ENCODE peak calls at places on chromosomes 2 and 18, in five cellular contexts. One of them, this sample, is unnamed.

GRCh38 chr18:49023938-49024341 is 73.2 kb upstream of the SMAD7 start:
- DNase-seq in substantia nigra: no peak
- DNase-seq in IMR-90: no peak
- DNase-seq in foreskin keratinocyte: no peak
- DNase-seq in tibial artery: peak; percentile 58
- DNase-seq in this sample: no peak

GRCh38 chr2:144671695-144672094 is 151.8 kb upstream of the ZEB2 start:
- DNase-seq in substantia nigra: no peak
- DNase-seq in IMR-90: peak; percentile 25
- DNase-seq in foreskin keratinocyte: no peak
- DNase-seq in tibial artery: no peak
- DNase-seq in this sample: no peak

GRCh38 chr2:205435970-205436369 is 246.3 kb upstream of the NRP2 start:
- DNase-seq in substantia nigra: no peak
- DNase-seq in IMR-90: peak; percentile 35
- DNase-seq in foreskin keratinocyte: no peak
- DNase-seq in tibial artery: no peak
- DNase-seq in this sample: no peak

GRCh38 chr2:191382801-191383200 is 137.6 kb downstream of the MYO1B start:
- DNase-seq in substantia nigra: no peak
- DNase-seq in IMR-90: peak; percentile 81
- DNase-seq in foreskin keratinocyte: peak; percentile 31
- DNase-seq in tibial artery: no peak
- DNase-seq in this sample: no peak

GRCh38 chr2:241935314-241935713 is 65.8 kb downstream of the RTP5 start:
- DNase-seq in substantia nigra: no peak
- DNase-seq in IMR-90: peak; percentile 75
- DNase-seq in foreskin keratinocyte: peak; percentile 9
- DNase-seq in tibial artery: no peak
- DNase-seq in this sample: no peak

GRCh38 chr2:154720642-154721041 is 22.1 kb downstream of the KCNJ3 start:
- DNase-seq in substantia nigra: no peak
- DNase-seq in IMR-90: no peak
- DNase-seq in foreskin keratinocyte: no peak
- DNase-seq in tibial artery: no peak
- DNase-seq in this sample: no peak

GRCh38 chr2:31440764-31441163 is 26.2 kb upstream of the XDH start:
- DNase-seq in substantia nigra: no peak
- DNase-seq in IMR-90: peak; percentile 94
- DNase-seq in foreskin keratinocyte: peak; percentile 89
- DNase-seq in tibial artery: no peak
- DNase-seq in this sample: no peak

GRCh38 chr2:61707984-61708852 is 145.6 kb downstream of the FAM161A start:
- DNase-seq in substantia nigra: no peak
- DNase-seq in IMR-90: peak; percentile 83
- DNase-seq in foreskin keratinocyte: peak; percentile 8
- DNase-seq in tibial artery: no peak
- DNase-seq in this sample: no peak

GRCh38 chr2:38474058-38474457 is 97.0 kb upstream of the ATL2 start:
- DNase-seq in substantia nigra: no peak
- DNase-seq in IMR-90: no peak
- DNase-seq in foreskin keratinocyte: no peak
- DNase-seq in tibial artery: no peak
- DNase-seq in this sample: no peak

GRCh38 chr2:129379411-129379810 is 600.1 kb upstream of the RAB6C start:
- DNase-seq in substantia nigra: no peak
- DNase-seq in IMR-90: no peak
- DNase-seq in foreskin keratinocyte: no peak
- DNase-seq in tibial artery: no peak
- DNase-seq in this sample: no peak

GRCh38 chr2:48395658-48396057 is 134.3 kb upstream of the STON1 start:
- DNase-seq in substantia nigra: no peak
- DNase-seq in IMR-90: no peak
- DNase-seq in foreskin keratinocyte: no peak
- DNase-seq in tibial artery: no peak
- DNase-seq in this sample: no peak
- H3K27ac ChIP-seq in substantia nigra: no peak overlapping the region
- H3K27ac ChIP-seq in IMR-90: no peak overlapping the region
- H3K27ac ChIP-seq in foreskin keratinocyte: no peak overlapping the region
- H3K27ac ChIP-seq in tibial artery: no peak overlapping the region
- H3K27ac ChIP-seq in this sample: no peak overlapping the region

GRCh38 chr2:222751238-222751637 is 79.8 kb downstream of the MOGAT1 start:
- DNase-seq in substantia nigra: no peak
- DNase-seq in IMR-90: no peak
- DNase-seq in foreskin keratinocyte: no peak
- DNase-seq in tibial artery: no peak
- DNase-seq in this sample: no peak

GRCh38 chr2:222752731-222753130 is 81.3 kb downstream of the MOGAT1 start:
- DNase-seq in substantia nigra: no peak
- DNase-seq in IMR-90: no peak
- DNase-seq in foreskin keratinocyte: no peak
- DNase-seq in tibial artery: no peak
- DNase-seq in this sample: no peak

GRCh38 chr2:222754324-222754723 is 82.9 kb downstream of the MOGAT1 start:
- DNase-seq in substantia nigra: no peak
- DNase-seq in IMR-90: no peak
- DNase-seq in foreskin keratinocyte: no peak
- DNase-seq in tibial artery: no peak
- DNase-seq in this sample: no peak

GRCh38 chr2:222751821-222752719 is 80.6 kb downstream of the MOGAT1 start:
- DNase-seq in substantia nigra: no peak
- DNase-seq in IMR-90: no peak
- DNase-seq in foreskin keratinocyte: no peak
- DNase-seq in tibial artery: no peak
- DNase-seq in this sample: no peak

GRCh38 chr2:222753251-222753824 is 81.9 kb downstream of the MOGAT1 start:
- DNase-seq in substantia nigra: no peak
- DNase-seq in IMR-90: peak; percentile 82
- DNase-seq in foreskin keratinocyte: no peak
- DNase-seq in tibial artery: no peak
- DNase-seq in this sample: no peak
- H3K27ac ChIP-seq in substantia nigra: no peak overlapping the region
- H3K27ac ChIP-seq in IMR-90: peak overlapping the region; percentile 0
- H3K27ac ChIP-seq in foreskin keratinocyte: no peak overlapping the region
- H3K27ac ChIP-seq in tibial artery: peak overlapping the region; percentile 66
- H3K27ac ChIP-seq in this sample: no peak overlapping the region

GRCh38 chr2:8306530-8307351 is 375.1 kb upstream of the ID2 start:
- DNase-seq in substantia nigra: no peak
- DNase-seq in IMR-90: peak; percentile 90
- DNase-seq in foreskin keratinocyte: no peak
- DNase-seq in tibial artery: no peak
- DNase-seq in this sample: no peak

GRCh38 chr2:8307779-8308178 is 374.1 kb upstream of the ID2 start:
- DNase-seq in substantia nigra: no peak
- DNase-seq in IMR-90: no peak
- DNase-seq in foreskin keratinocyte: no peak
- DNase-seq in tibial artery: no peak
- DNase-seq in this sample: no peak

GRCh38 chr2:8309131-8309530 is 372.7 kb upstream of the ID2 start:
- DNase-seq in substantia nigra: no peak
- DNase-seq in IMR-90: no peak
- DNase-seq in foreskin keratinocyte: no peak
- DNase-seq in tibial artery: no peak
- DNase-seq in this sample: no peak

GRCh38 chr2:8303322-8303832 is 378.5 kb upstream of the ID2 start:
- DNase-seq in substantia nigra: no peak
- DNase-seq in IMR-90: no peak
- DNase-seq in foreskin keratinocyte: no peak
- DNase-seq in tibial artery: peak; percentile 87
- DNase-seq in this sample: peak; percentile 60

DNA sequence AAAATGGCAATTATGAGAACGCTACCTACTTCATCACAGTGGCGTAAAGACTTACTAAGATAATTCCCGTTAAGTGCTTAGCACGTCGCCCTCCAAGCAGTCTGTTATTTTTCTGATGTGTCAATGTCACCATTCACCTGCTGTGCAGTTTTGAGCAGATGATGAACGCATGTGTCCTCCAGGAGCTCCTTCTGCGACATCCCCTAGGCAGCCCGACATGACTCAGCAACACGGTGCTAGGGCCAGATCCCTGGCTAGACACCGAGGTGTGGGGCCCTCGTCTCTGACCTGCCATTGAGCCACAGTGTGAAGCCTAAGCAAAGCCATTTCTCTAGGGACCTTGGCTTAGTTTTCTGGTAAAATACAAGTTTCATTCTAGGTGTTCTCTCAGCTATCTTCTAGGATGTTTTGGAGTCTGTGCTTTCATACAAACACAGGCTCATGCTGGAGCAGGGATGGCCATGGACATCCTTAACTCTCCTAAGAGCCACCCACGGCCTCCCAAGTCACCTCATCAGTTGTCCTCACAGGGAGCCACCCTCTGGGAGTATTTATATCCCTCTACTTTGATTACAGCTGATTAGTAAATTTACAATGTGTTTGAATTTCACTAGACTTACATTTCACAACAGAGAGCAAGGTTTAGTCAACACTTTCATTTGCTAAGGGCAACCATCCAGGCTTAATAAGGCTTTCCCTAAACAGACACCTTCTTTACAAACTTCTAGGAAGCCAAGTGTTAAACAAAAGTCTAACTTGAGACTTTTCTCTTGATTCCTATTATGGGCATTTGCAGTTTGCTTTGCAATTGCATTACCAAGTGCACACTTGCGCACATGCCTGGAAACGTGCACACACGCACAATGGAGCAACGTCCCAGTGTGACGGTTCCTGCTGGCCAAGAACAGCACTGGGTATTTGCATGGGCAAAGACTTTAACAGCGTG is 376.8 kb upstream of the ID2 start:
- DNase-seq in substantia nigra: no peak
- DNase-seq in IMR-90: no peak
- DNase-seq in foreskin keratinocyte: no peak
- DNase-seq in tibial artery: peak; percentile 94
- DNase-seq in this sample: no peak
- H3K27ac ChIP-seq in substantia nigra: no peak overlapping the region
- H3K27ac ChIP-seq in IMR-90: peak overlapping the region; percentile 69
- H3K27ac ChIP-seq in foreskin keratinocyte: no peak overlapping the region
- H3K27ac ChIP-seq in tibial artery: peak overlapping the region; percentile 83
- H3K27ac ChIP-seq in this sample: no peak overlapping the region

DNA sequence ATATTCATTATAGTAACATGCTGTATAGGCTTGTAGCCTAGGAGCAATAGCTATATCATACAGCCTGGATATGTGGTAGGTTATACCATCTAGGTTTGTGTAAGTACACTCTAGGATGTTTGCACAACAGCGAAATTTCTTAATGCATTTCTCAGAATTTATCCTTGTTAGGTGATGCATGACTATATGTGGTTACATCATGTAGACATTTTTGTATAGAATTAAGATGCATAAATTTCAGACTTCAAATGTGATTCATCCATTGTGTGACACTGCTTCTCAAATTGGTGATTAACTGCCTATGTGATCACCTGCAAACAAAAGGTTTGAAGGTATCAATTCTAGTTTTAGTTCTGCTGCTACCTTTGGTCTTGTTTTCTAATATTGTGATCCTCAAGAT is 1787.0 kb upstream of the PIK3C3 start:
- DNase-seq in substantia nigra: no peak
- DNase-seq in IMR-90: no peak
- DNase-seq in foreskin keratinocyte: peak; percentile 23
- DNase-seq in tibial artery: no peak
- DNase-seq in this sample: no peak
- H3K27ac ChIP-seq in substantia nigra: no peak overlapping the region
- H3K27ac ChIP-seq in IMR-90: no peak overlapping the region
- H3K27ac ChIP-seq in foreskin keratinocyte: no peak overlapping the region
- H3K27ac ChIP-seq in tibial artery: no peak overlapping the region
- H3K27ac ChIP-seq in this sample: no peak overlapping the region

GRCh38 chr18:2655153-2655953 is at the start of gene SMCHD1:
- DNase-seq in substantia nigra: peak; percentile 66
- DNase-seq in IMR-90: peak; percentile 78
- DNase-seq in foreskin keratinocyte: peak; percentile 33
- DNase-seq in tibial artery: peak; percentile 93
- DNase-seq in this sample: peak; percentile 86

GRCh38 chr18:2653467-2653866 is 2.1 kb upstream of the SMCHD1 start:
- DNase-seq in substantia nigra: no peak
- DNase-seq in IMR-90: no peak
- DNase-seq in foreskin keratinocyte: no peak
- DNase-seq in tibial artery: no peak
- DNase-seq in this sample: no peak

GRCh38 chr18:2654828-2655152 is 736 bp upstream of the SMCHD1 start:
- DNase-seq in substantia nigra: no peak
- DNase-seq in IMR-90: peak; percentile 7
- DNase-seq in foreskin keratinocyte: no peak
- DNase-seq in tibial artery: no peak
- DNase-seq in this sample: peak; percentile 81

GRCh38 chr18:2655954-2656236 is 369 bp downstream of the SMCHD1 start:
- DNase-seq in substantia nigra: no peak
- DNase-seq in IMR-90: no peak
- DNase-seq in foreskin keratinocyte: no peak
- DNase-seq in tibial artery: no peak
- DNase-seq in this sample: no peak

DNA sequence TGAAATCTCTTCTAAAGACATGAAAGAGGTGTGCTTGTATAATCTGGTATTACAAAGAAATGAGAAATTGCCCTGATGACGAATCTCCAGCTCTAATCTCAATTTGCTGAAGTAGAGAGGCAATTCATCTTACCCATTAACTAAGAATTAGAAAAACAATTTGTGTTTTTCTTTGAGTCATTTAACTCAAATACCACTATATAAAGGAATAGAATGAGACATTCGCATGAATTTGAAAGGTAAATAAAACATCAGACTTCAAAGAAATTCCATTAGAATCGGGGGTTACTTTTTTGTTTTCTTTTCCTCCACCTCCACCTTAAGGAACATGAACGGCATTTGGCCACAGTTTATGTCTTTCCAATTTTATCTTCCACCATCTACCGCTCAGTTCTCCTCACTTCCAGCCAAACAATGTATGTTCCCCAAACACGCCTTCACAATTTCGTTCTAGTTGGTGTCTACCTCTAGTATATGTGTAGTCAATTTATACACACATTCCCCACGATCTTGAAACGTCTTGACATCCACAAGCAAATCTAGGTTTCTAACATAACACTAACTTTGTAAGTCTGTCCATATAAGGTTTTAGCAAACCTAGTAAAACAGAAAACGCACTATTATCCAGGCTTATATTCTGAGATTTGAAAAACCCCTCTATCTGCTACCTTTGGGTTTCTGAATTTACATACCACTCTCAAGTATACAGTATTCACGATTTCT is 1.3 kb upstream of the SMCHD1 start:
- DNase-seq in substantia nigra: no peak
- DNase-seq in IMR-90: peak; percentile 3
- DNase-seq in foreskin keratinocyte: no peak
- DNase-seq in tibial artery: no peak
- DNase-seq in this sample: no peak
- H3K27ac ChIP-seq in substantia nigra: peak overlapping the region; percentile 89
- H3K27ac ChIP-seq in IMR-90: no peak overlapping the region
- H3K27ac ChIP-seq in foreskin keratinocyte: no peak overlapping the region
- H3K27ac ChIP-seq in tibial artery: peak overlapping the region; percentile 98
- H3K27ac ChIP-seq in this sample: peak overlapping the region; percentile 99

This sample was measured in CD4-positive, alpha-beta T cell.